ENCODE peak calls at places on chromosomes 6 and 20, in seven cellular contexts. F, X, W, P, L, B and N are unnamed samples.

GRCh38 chr6:119536666-119537065 is 187.1 kb upstream of the MAN1A1 start:
- DNase-seq in F (no peak), X (no peak), W (no peak), P (no peak), L (no peak), B (no peak), N (no peak)

GRCh38 chr6:140372064-140372463 is 997.6 kb upstream of the CITED2 start:
- DNase-seq in F (no peak), X (no peak), W (no peak), P (no peak), L (no peak), B (no peak), N (no peak)

GRCh38 chr20:14498809-14499208 is 161.4 kb upstream of the FLRT3 start:
- DNase-seq in F (no peak), X (no peak), W (no peak), P (no peak), L (no peak), B (peak), N (no peak)

GRCh38 chr6:15874821-15875220 is 212.0 kb upstream of the DTNBP1 start:
- DNase-seq in F (no peak), X (no peak), W (no peak), P (no peak), L (no peak), B (no peak), N (no peak)

GRCh38 chr6:4059115-4059777 is 19.7 kb downstream of the FAM217A start:
- DNase-seq in F (no peak), X (no peak), W (no peak), P (no peak), L (no peak), B (no peak), N (no peak)

GRCh38 chr6:43687437-43688347 is at the start of gene MRPS18A:
- DNase-seq in F (peak), X (peak), W (peak), P (peak), L (peak), B (peak), N (peak)

GRCh38 chr20:4726710-4727391 is 5.1 kb downstream of the PRND start:
- DNase-seq in F (no peak), X (peak), W (peak), P (no peak), L (no peak), B (no peak), N (peak)

GRCh38 chr6:154909821-154910220 is 85.3 kb upstream of the TIAM2 start:
- DNase-seq in F (no peak), X (no peak), W (no peak), P (no peak), L (peak), B (peak), N (no peak)

GRCh38 chr6:75266716-75267291 is 17.8 kb downstream of the TMEM30A start:
- DNase-seq in F (no peak), X (no peak), W (no peak), P (no peak), L (no peak), B (peak), N (no peak)

GRCh38 chr6:132730560-132730959 is 16.7 kb upstream of the VNN1 start:
- DNase-seq in F (no peak), X (no peak), W (no peak), P (no peak), L (no peak), B (no peak), N (no peak)

GRCh38 chr6:20708367-20709124 is 174.3 kb downstream of the CDKAL1 start:
- DNase-seq in F (no peak), X (no peak), W (no peak), P (no peak), L (no peak), B (no peak), N (no peak)

GRCh38 chr6:160348209-160348551 is at the start of gene SLC22A3:
- DNase-seq in F (peak), X (no peak), W (no peak), P (peak), L (no peak), B (peak), N (peak)

GRCh38 chr20:63626424-63627128 is at the start of gene GMEB2:
- DNase-seq in F (peak), X (peak), W (peak), P (peak), L (no peak), B (peak), N (peak)

GRCh38 chr20:2599265-2600060 is 53.0 kb upstream of the NOP56 start:
- DNase-seq in F (no peak), X (no peak), W (no peak), P (no peak), L (no peak), B (peak), N (no peak)
- H3K4me3 ChIP-seq in F (no peak), X (no peak), W (no peak), P (no peak), L (no peak), B (no peak), N (no peak)

GRCh38 chr20:48820649-48820973 is 7.2 kb downstream of the PREX1 start:
- DNase-seq in F (no peak), X (no peak), W (no peak), P (no peak), L (no peak), B (no peak), N (no peak)
- H3K27ac ChIP-seq in F (no peak), X (peak), W (no peak), P (peak), L (no peak), B (no peak), N (no peak)

GRCh38 chr6:13273931-13274706 is 54.2 kb downstream of the TBC1D7 start:
- DNase-seq in F (peak), X (peak), W (no peak), P (peak), L (no peak), B (no peak), N (no peak)
- H3K4me3 ChIP-seq in F (no peak), X (peak), W (no peak), P (peak), L (no peak), B (no peak), N (no peak)

GRCh38 chr6:14038636-14039035 is 78.9 kb upstream of the CD83 start:
- DNase-seq in F (no peak), X (no peak), W (no peak), P (no peak), L (no peak), B (no peak), N (no peak)
- H3K27ac ChIP-seq in F (no peak), X (no peak), W (no peak), P (no peak), L (no peak), B (no peak), N (no peak)

GRCh38 chr6:127484207-127484858 is 25.1 kb upstream of the KIAA0408 start:
- DNase-seq in F (no peak), X (no peak), W (no peak), P (no peak), L (no peak), B (no peak), N (no peak)
- H3K4me3 ChIP-seq in F (no peak), X (no peak), W (no peak), P (peak), L (no peak), B (peak), N (no peak)

GRCh38 chr20:51469046-51469445 is 73.5 kb downstream of the NFATC2 start:
- DNase-seq in F (no peak), X (no peak), W (peak), P (no peak), L (peak), B (no peak), N (no peak)
- H3K27ac ChIP-seq in F (no peak), X (no peak), W (no peak), P (no peak), L (no peak), B (no peak), N (no peak)

GRCh38 chr6:106974337-106974998 is at the start of gene CD24:
- DNase-seq in F (peak), X (peak), W (no peak), P (no peak), L (peak), B (peak), N (no peak)

GRCh38 chr6:106973841-106974336 is 640 bp downstream of the CD24 start:
- DNase-seq in F (peak), X (peak), W (no peak), P (peak), L (no peak), B (peak), N (no peak)

GRCh38 chr6:106973018-106973840 is 1.3 kb downstream of the CD24 start:
- DNase-seq in F (peak), X (peak), W (no peak), P (peak), L (no peak), B (peak), N (no peak)

GRCh38 chr6:106974999-106975698 is 620 bp upstream of the CD24 start:
- DNase-seq in F (peak), X (peak), W (no peak), P (peak), L (no peak), B (peak), N (no peak)

GRCh38 chr6:106972500-106972899 is 2.0 kb downstream of the CD24 start:
- DNase-seq in F (peak), X (no peak), W (no peak), P (no peak), L (no peak), B (no peak), N (no peak)
- H3K4me3 ChIP-seq in F (peak), X (peak), W (no peak), P (peak), L (no peak), B (peak), N (no peak)